ENCODE peak calls at places on chromosomes 5 and 9, in ten cellular contexts. V is fibroblast of pulmonary artery, J is omental fat pad, O is NCI-H2029, W is AG08395, A is endodermal cell, R is T1000, Q is astrocyte of the hippocampus, Z is NCI-H1436, T is NCI-H1105. D is an unnamed sample.

GRCh38 chr5:73892806-73893205 is 266.8 kb downstream of the ARHGEF28 start:
- DNase-seq in V (peak), J (no peak), O (no peak), W (peak), A (no peak), R (no peak), Q (peak), Z (no peak), T (no peak), D (no peak)

GRCh38 chr5:106312360-106312759 is 1358.4 kb downstream of the EFNA5 start:
- DNase-seq in V (peak), J (no peak), O (no peak), W (peak), A (no peak), R (no peak), Q (no peak), Z (no peak), T (no peak), D (no peak)

GRCh38 chr9:127129718-127130085 is 7.3 kb upstream of the ANGPTL2 start:
- DNase-seq in V (no peak), J (no peak), O (no peak), W (no peak), A (no peak), R (no peak), Q (no peak), Z (no peak), T (no peak), D (no peak)

GRCh38 chr9:69140123-69140741 is 33.8 kb upstream of the TJP2 start:
- DNase-seq in V (no peak), J (no peak), O (no peak), W (no peak), A (peak), R (no peak), Q (no peak), Z (no peak), T (no peak), D (peak)

GRCh38 chr9:81032831-81033230 is 656.5 kb downstream of the TLE1 start:
- DNase-seq in V (peak), J (no peak), O (no peak), W (no peak), A (no peak), R (no peak), Q (peak), Z (no peak), T (no peak), D (peak)

GRCh38 chr5:172534229-172535169 is 80.2 kb upstream of the SH3PXD2B start:
- DNase-seq in V (no peak), J (no peak), O (no peak), W (peak), A (peak), R (no peak), Q (peak), Z (no peak), T (no peak), D (no peak)

GRCh38 chr9:137550241-137550621 is at the start of gene PNPLA7:
- DNase-seq in V (peak), J (peak), O (peak), W (peak), A (peak), R (peak), Q (peak), Z (peak), T (peak), D (peak)

GRCh38 chr9:76216161-76216649 is 178.0 kb downstream of the RFK start:
- DNase-seq in V (peak), J (no peak), O (no peak), W (peak), A (no peak), R (no peak), Q (peak), Z (no peak), T (no peak), D (peak)

GRCh38 chr5:97182571-97183099 is 412 bp downstream of the RIOK2 start:
- DNase-seq in V (peak), J (no peak), O (no peak), W (peak), A (no peak), R (no peak), Q (peak), Z (no peak), T (no peak), D (no peak)

GRCh38 chr5:10220253-10220652 is 29.4 kb downstream of the ATPSCKMT start:
- DNase-seq in V (no peak), J (no peak), O (no peak), W (no peak), A (peak), R (no peak), Q (no peak), Z (no peak), T (no peak), D (no peak)

GRCh38 chr5:62578540-62578939 is at the start of gene LRRC70:
- DNase-seq in V (peak), J (no peak), O (no peak), W (no peak), A (no peak), R (no peak), Q (peak), Z (no peak), T (no peak), D (no peak)

GRCh38 chr5:1299961-1300360 is 5.1 kb upstream of the TERT start:
- DNase-seq in V (no peak), J (no peak), O (no peak), W (no peak), A (peak), R (no peak), Q (no peak), Z (no peak), T (no peak), D (no peak)

GRCh38 chr9:14870086-14870485 is 40.1 kb downstream of the FREM1 start:
- DNase-seq in V (no peak), J (no peak), O (no peak), W (no peak), A (no peak), R (no peak), Q (no peak), Z (no peak), T (no peak), D (no peak)

GRCh38 chr5:60023255-60023654 is 129.7 kb upstream of the PDE4D start:
- DNase-seq in V (no peak), J (no peak), O (no peak), W (no peak), A (no peak), R (no peak), Q (peak), Z (no peak), T (no peak), D (no peak)

D was measured in SJSA1.